ENCODE peak calls at places on chromosome 14, in seven cellular contexts. C is cardiac muscle cell, B is HFF-Myc, R is AG04450, T is ovary, A is natural killer cell, S is endothelial cell of umbilical vein. I is an unnamed sample.

GRCh38 chr14:68234101-68234905 is 414.7 kb downstream of the RAD51B start:
- DNase-seq in C (no peak), B (no peak), R (no peak), T (no peak), A (no peak), S (no peak), I (no peak)

GRCh38 chr14:37122288-37122687 is 50.1 kb downstream of the SLC25A21 start:
- DNase-seq in C (no peak), B (no peak), R (peak), T (no peak), A (no peak), S (peak), I (peak)

GRCh38 chr14:73717998-73718741 is 4.0 kb upstream of the PNMA1 start:
- DNase-seq in C (no peak), B (no peak), R (no peak), T (peak), A (no peak), S (no peak), I (no peak)

GRCh38 chr14:34250959-34251358 is 211.1 kb downstream of the SPTSSA start:
- DNase-seq in C (no peak), B (no peak), R (no peak), T (no peak), A (no peak), S (no peak), I (no peak)

GRCh38 chr14:68788275-68789001 is 4.4 kb downstream of the ZFP36L1 start:
- DNase-seq in C (no peak), B (no peak), R (no peak), T (no peak), A (no peak), S (peak), I (no peak)

GRCh38 chr14:68884031-68885030 is 91.5 kb upstream of the ZFP36L1 start:
- DNase-seq in C (peak), B (peak), R (peak), T (no peak), A (no peak), S (peak), I (peak)

GRCh38 chr14:72736348-72736747 is 157.6 kb downstream of the DPF3 start:
- DNase-seq in C (no peak), B (peak), R (peak), T (no peak), A (no peak), S (no peak), I (peak)

GRCh38 chr14:86815341-86815740 is 1177.6 kb downstream of the GALC start:
- DNase-seq in C (no peak), B (no peak), R (no peak), T (no peak), A (no peak), S (no peak), I (no peak)

GRCh38 chr14:104387385-104388010 is 192.1 kb upstream of the C14orf180 start:
- DNase-seq in C (no peak), B (no peak), R (no peak), T (peak), A (peak), S (no peak), I (no peak)

GRCh38 chr14:100836961-100837811 is 11.3 kb downstream of the MEG3 start:
- DNase-seq in C (no peak), B (no peak), R (no peak), T (no peak), A (no peak), S (no peak), I (no peak)

GRCh38 chr14:41785696-41786095 is 179.0 kb downstream of the LRFN5 start:
- DNase-seq in C (peak), B (no peak), R (no peak), T (no peak), A (no peak), S (no peak), I (no peak)

GRCh38 chr14:52397844-52398243 is 83.7 kb downstream of the PTGER2 start:
- DNase-seq in C (peak), B (no peak), R (no peak), T (no peak), A (no peak), S (no peak), I (no peak)

GRCh38 chr14:35991356-35991755 is 165.2 kb downstream of the BRMS1L start:
- DNase-seq in C (no peak), B (no peak), R (no peak), T (no peak), A (no peak), S (no peak), I (no peak)

GRCh38 chr14:69481815-69482568 is 2.5 kb upstream of the PLEKHD1 start:
- DNase-seq in C (no peak), B (no peak), R (no peak), T (no peak), A (no peak), S (no peak), I (no peak)

GRCh38 chr14:104164041-104164440 is 25.7 kb downstream of the KIF26A start:
- DNase-seq in C (no peak), B (no peak), R (no peak), T (no peak), A (no peak), S (no peak), I (no peak)

GRCh38 chr14:68846466-68846865 is 53.6 kb upstream of the ZFP36L1 start:
- DNase-seq in C (no peak), B (no peak), R (no peak), T (no peak), A (no peak), S (no peak), I (no peak)

GRCh38 chr14:32947792-32948191 is 9.1 kb downstream of the NPAS3 start:
- DNase-seq in C (no peak), B (no peak), R (no peak), T (no peak), A (no peak), S (no peak), I (no peak)

GRCh38 chr14:52313903-52314481 is at the start of gene PTGER2:
- DNase-seq in C (peak), B (no peak), R (peak), T (peak), A (peak), S (peak), I (no peak)

GRCh38 chr14:99244960-99245340 is 27.0 kb downstream of the BCL11B start:
- DNase-seq in C (no peak), B (no peak), R (no peak), T (no peak), A (no peak), S (no peak), I (no peak)

GRCh38 chr14:95531473-95531872 is 3.4 kb upstream of the GLRX5 start:
- DNase-seq in C (peak), B (peak), R (peak), T (no peak), A (no peak), S (peak), I (peak)

GRCh38 chr14:71089974-71090373 is 182.7 kb downstream of the PCNX1 start:
- DNase-seq in C (peak), B (no peak), R (no peak), T (no peak), A (no peak), S (no peak), I (no peak)

GRCh38 chr14:89365071-89365801 is 51.8 kb downstream of the FOXN3 start:
- DNase-seq in C (peak), B (no peak), R (no peak), T (no peak), A (peak), S (no peak), I (no peak)

GRCh38 chr14:60195179-60195810 is 30.1 kb upstream of the DHRS7 start:
- DNase-seq in C (no peak), B (no peak), R (no peak), T (no peak), A (no peak), S (no peak), I (no peak)

GRCh38 chr14:67943947-67944346 is 124.4 kb downstream of the RAD51B start:
- DNase-seq in C (peak), B (peak), R (peak), T (peak), A (no peak), S (peak), I (peak)

GRCh38 chr14:93033983-93034670 is 81.6 kb downstream of the ITPK1 start:
- DNase-seq in C (no peak), B (no peak), R (no peak), T (no peak), A (peak), S (no peak), I (no peak)
- TF ChIP-seq CTCF in C (peak), B (peak), R (peak), T (no peak), A (peak), S (peak), I (peak)

DNA sequence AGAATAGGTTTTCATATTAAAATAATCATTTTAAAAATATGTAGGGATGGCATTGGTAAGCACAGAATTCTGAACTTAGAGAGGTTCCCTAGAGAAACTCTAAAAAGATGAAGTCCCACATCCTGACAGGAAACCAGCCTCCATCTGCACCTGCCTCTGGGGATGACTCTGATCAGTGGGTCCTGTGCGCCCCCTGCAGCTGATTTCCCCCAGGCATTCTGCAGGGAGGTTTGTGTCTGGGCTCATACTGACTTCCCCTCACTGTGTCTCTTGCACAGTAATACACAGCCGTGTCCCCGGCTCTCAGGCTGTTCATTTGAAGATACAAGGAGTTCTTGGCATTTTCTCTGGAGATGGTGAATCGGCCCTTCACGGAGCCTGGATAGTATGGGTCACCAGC is 602.9 kb downstream of the TMEM121 start:
- DNase-seq in C (no peak), B (no peak), R (no peak), T (no peak), A (no peak), S (no peak), I (no peak)
- TF ChIP-seq CTCF in C (no peak), B (no peak), R (no peak), T (no peak), A (no peak), S (no peak), I (no peak)

GRCh38 chr14:22177870-22178269 is 411.2 kb downstream of the DAD1 start:
- DNase-seq in C (peak), B (no peak), R (no peak), T (no peak), A (no peak), S (peak), I (no peak)

GRCh38 chr14:22179190-22179589 is 409.8 kb downstream of the DAD1 start:
- DNase-seq in C (no peak), B (no peak), R (no peak), T (no peak), A (no peak), S (no peak), I (no peak)

GRCh38 chr14:22178330-22178981 is 410.6 kb downstream of the DAD1 start:
- DNase-seq in C (peak), B (no peak), R (no peak), T (no peak), A (no peak), S (no peak), I (no peak)

GRCh38 chr14:22176930-22177329 is 412.1 kb downstream of the DAD1 start:
- DNase-seq in C (no peak), B (no peak), R (no peak), T (no peak), A (no peak), S (no peak), I (no peak)

GRCh38 chr14:22180045-22180444 is 409.0 kb downstream of the DAD1 start:
- DNase-seq in C (no peak), B (no peak), R (no peak), T (no peak), A (no peak), S (no peak), I (no peak)
- TF ChIP-seq CTCF in C (no peak), B (no peak), R (no peak), T (no peak), A (no peak), S (no peak), I (no peak)

DNA sequence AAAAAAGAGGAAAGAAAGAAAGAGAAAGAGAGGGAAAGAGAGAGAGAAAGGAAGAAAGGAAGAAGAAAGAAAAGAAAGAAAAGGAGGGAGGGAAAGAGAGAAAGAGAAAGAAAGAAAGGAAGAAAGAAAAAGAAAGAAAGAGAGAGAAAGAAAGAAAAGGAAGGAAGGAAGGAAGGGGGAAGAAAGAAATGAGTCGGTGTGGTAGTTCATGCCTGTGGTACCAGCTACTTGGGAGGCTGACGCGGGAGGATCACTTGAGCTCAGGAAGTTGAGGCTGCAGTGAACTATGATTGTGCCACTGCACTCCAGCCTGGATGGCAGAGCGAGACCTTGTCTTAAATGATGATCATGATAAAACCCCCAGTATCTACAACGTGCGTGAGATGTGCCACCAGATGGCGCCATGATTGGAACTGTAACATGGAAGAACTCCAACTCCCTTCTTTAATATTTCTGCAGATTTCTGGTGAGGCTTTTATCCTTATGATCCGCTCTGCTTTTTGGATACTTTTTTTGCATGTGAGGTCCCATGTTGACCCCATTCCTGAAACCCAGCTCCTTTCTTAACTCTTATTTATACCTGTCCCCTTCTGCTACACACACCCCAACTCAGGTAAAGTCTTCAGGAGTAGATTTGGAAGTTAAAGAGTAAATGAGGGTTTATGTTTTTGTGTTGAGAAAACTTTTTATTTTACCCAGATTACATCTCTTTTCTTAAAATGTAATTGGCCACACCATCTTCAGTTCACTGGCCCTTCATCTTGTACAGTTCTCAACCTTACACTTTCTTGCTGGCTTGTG is 25.6 kb downstream of the RNASE10 start:
- DNase-seq in C (peak), B (peak), R (peak), T (peak), A (peak), S (peak), I (peak)
- TF ChIP-seq CTCF in C (peak), B (peak), R (peak), T (no peak), A (peak), S (peak), I (peak)

GRCh38 chr14:26905219-26905618 is 307.4 kb upstream of the NOVA1 start:
- DNase-seq in C (no peak), B (no peak), R (no peak), T (no peak), A (no peak), S (no peak), I (no peak)
- TF ChIP-seq CTCF in C (no peak), B (no peak), R (no peak), T (no peak), A (no peak), S (no peak), I (no peak)

GRCh38 chr14:75001261-75001660 is 1.5 kb upstream of the EIF2B2 start:
- DNase-seq in C (no peak), B (no peak), R (no peak), T (no peak), A (no peak), S (no peak), I (no peak)

GRCh38 chr14:75005357-75005756 is 2.6 kb downstream of the EIF2B2 start:
- DNase-seq in C (no peak), B (no peak), R (no peak), T (no peak), A (no peak), S (no peak), I (no peak)

GRCh38 chr14:75003250-75004027 is 718 bp downstream of the EIF2B2 start:
- DNase-seq in C (no peak), B (no peak), R (no peak), T (no peak), A (no peak), S (peak), I (no peak)

GRCh38 chr14:75001899-75002298 is 822 bp upstream of the EIF2B2 start:
- DNase-seq in C (no peak), B (no peak), R (no peak), T (no peak), A (no peak), S (no peak), I (no peak)

GRCh38 chr14:75002392-75003249 is at the start of gene EIF2B2:
- DNase-seq in C (peak), B (peak), R (peak), T (peak), A (peak), S (peak), I (peak)
- TF ChIP-seq CTCF in C (peak), B (no peak), R (no peak), T (no peak), A (no peak), S (no peak), I (no peak)

I was measured in astrocyte of the cerebellum.